ENCODE peak calls at places on chromosome 18, in eight cellular contexts. Q is B cell, P is fibroblast of the aortic adventitia, L is astrocyte of the spinal cord, W is foreskin fibroblast, U is fibroblast of lung, A is uterus, T is cardiac fibroblast. G is an unnamed sample.

GRCh38 chr18:26696318-26696717 is 148.0 kb upstream of the KCTD1 start:
- DNase-seq in Q (no peak), W (no peak), T (no peak), P (no peak), U (no peak), L (no peak), A (no peak), G (no peak)

GRCh38 chr18:50696929-50697328 is 122.9 kb downstream of the MRO start:
- DNase-seq in T (no peak), L (no peak), W (no peak), P (no peak), A (no peak), U (no peak), Q (no peak), G (no peak)

GRCh38 chr18:74114206-74114605 is 33.4 kb downstream of the FBXO15 start:
- DNase-seq in U (peak; percentile 6), T (no peak), W (peak; percentile 36), Q (no peak), L (peak; percentile 43), P (no peak), A (no peak), G (no peak)

GRCh38 chr18:8685141-8685913 is 20.0 kb upstream of the MTCL1 start:
- DNase-seq in W (no peak), U (peak; percentile 80), P (peak; percentile 67), Q (no peak), A (no peak), L (peak; percentile 78), T (peak; percentile 50), G (no peak)

GRCh38 chr18:10798727-10799435 is 273.1 kb downstream of the NAPG start:
- DNase-seq in Q (no peak), T (peak; percentile 5), W (no peak), L (peak; percentile 10), A (no peak), U (peak; percentile 33), P (peak; percentile 47), G (no peak)

GRCh38 chr18:34352385-34353163 is 127.9 kb upstream of the NOL4 start:
- DNase-seq in P (no peak), T (peak; percentile 18), A (no peak), W (no peak), Q (no peak), L (peak; percentile 22), U (peak; percentile 4), G (no peak)

GRCh38 chr18:74496508-74497307 is 545 bp downstream of the CNDP2 start:
- DNase-seq in W (peak; percentile 43), L (peak; percentile 47), P (peak; percentile 52), U (peak; percentile 57), A (peak; percentile 57), Q (peak; percentile 45), T (peak; percentile 62), G (peak; percentile 48)

GRCh38 chr18:44938396-44939036 is 257.8 kb downstream of the SETBP1 start:
- DNase-seq in U (no peak), A (no peak), L (no peak), W (no peak), Q (no peak), P (no peak), T (no peak), G (no peak)

GRCh38 chr18:68299906-68300305 is 415.0 kb downstream of the TMX3 start:
- DNase-seq in L (no peak), P (no peak), U (peak; percentile 4), Q (no peak), W (no peak), T (no peak), A (no peak), G (no peak)

GRCh38 chr18:73842795-73843394 is 304.7 kb downstream of the FBXO15 start:
- DNase-seq in L (peak; percentile 67), W (peak; percentile 48), P (peak; percentile 65), T (peak; percentile 69), A (peak; percentile 19), U (peak; percentile 49), Q (no peak), G (peak; percentile 54)

GRCh38 chr18:31247574-31248199 is 70.3 kb upstream of the DSG1 start:
- DNase-seq in Q (no peak), W (no peak), A (no peak), P (no peak), U (peak; percentile 77), T (no peak), L (no peak), G (no peak)

GRCh38 chr18:45231606-45232005 is 383.7 kb upstream of the SLC14A2 start:
- DNase-seq in Q (no peak), P (no peak), T (no peak), L (no peak), A (no peak), W (no peak), U (peak; percentile 56), G (no peak)

GRCh38 chr18:371616-371998 is 103.8 kb upstream of the THOC1 start:
- DNase-seq in T (no peak), U (no peak), A (no peak), P (no peak), W (peak; percentile 10), L (no peak), Q (no peak), G (no peak)

GRCh38 chr18:9433616-9434239 is 41.6 kb upstream of the RALBP1 start:
- DNase-seq in L (no peak), A (no peak), P (no peak), U (no peak), W (no peak), Q (no peak), T (no peak), G (peak; percentile 60)

DNA sequence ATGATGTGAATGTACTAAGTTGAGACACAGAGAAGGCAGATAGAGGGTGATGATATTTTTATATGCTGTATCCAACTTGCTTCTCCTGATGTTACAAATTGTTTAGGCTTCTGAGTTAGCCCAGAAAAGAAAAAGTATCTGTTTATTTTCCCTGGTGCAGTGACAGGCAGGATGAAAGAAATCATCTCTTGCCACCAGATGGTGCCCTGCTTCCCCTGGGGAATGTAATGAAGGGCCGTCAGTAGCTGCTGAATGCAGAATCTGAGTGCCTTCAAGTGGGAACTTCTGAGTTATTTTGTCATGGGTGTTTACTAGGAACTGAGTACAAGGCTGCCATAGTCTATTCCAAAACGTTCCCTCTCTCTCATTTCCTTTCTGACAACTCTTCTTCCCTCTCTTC is 525.6 kb downstream of the MBD2 start:
- DNase-seq in Q (no peak), A (no peak), T (peak; percentile 48), U (peak; percentile 22), P (peak; percentile 63), L (peak; percentile 45), W (peak; percentile 5), G (peak; percentile 23)
- TF ChIP-seq CTCF in Q (no peak), A (no peak), T (peak; percentile 57), U (no peak), P (peak; percentile 66), L (peak; percentile 61), W (peak; percentile 63), G (no peak)

GRCh38 chr18:61085751-61086150 is 247.5 kb upstream of the CDH20 start:
- DNase-seq in A (no peak), L (no peak), P (no peak), Q (no peak), U (no peak), T (no peak), W (no peak), G (no peak)

GRCh38 chr18:61086657-61087056 is 246.6 kb upstream of the CDH20 start:
- DNase-seq in U (no peak), Q (no peak), A (no peak), P (no peak), L (no peak), T (no peak), W (no peak), G (no peak)

GRCh38 chr18:61079714-61080113 is 253.5 kb upstream of the CDH20 start:
- DNase-seq in Q (no peak), L (no peak), W (no peak), T (no peak), P (no peak), U (no peak), A (no peak), G (no peak)

GRCh38 chr18:61082976-61083630 is 250.1 kb upstream of the CDH20 start:
- DNase-seq in A (no peak), U (no peak), W (no peak), L (no peak), T (no peak), P (no peak), Q (no peak), G (no peak)

GRCh38 chr18:61085036-61085435 is 248.2 kb upstream of the CDH20 start:
- DNase-seq in T (no peak), P (no peak), Q (no peak), W (no peak), A (no peak), L (no peak), U (no peak), G (no peak)
- TF ChIP-seq CTCF in T (no peak), P (no peak), Q (no peak), W (no peak), A (no peak), L (no peak), U (no peak), G (no peak)

GRCh38 chr18:48037481-48038271 is 107.2 kb upstream of the SMAD2 start:
- DNase-seq in U (no peak), T (no peak), P (no peak), A (peak; percentile 14), Q (no peak), W (no peak), L (no peak), G (no peak)
- TF ChIP-seq CTCF in U (no peak), T (peak; percentile 10), P (no peak), A (no peak), Q (no peak), W (no peak), L (peak; percentile 5), G (no peak)

GRCh38 chr18:61322265-61322873 is 10.9 kb upstream of the CDH20 start:
- DNase-seq in Q (peak; percentile 49), T (peak; percentile 72), W (no peak), A (peak; percentile 43), P (peak; percentile 61), L (peak; percentile 63), U (peak; percentile 38), G (peak; percentile 74)
- TF ChIP-seq CTCF in Q (peak; percentile 70), T (peak; percentile 97), W (peak; percentile 98), A (peak; percentile 25), P (peak; percentile 97), L (peak; percentile 95), U (peak; percentile 99), G (peak; percentile 89)

GRCh38 chr18:23237524-23238151 is 102.4 kb downstream of the CABLES1 start:
- DNase-seq in L (peak; percentile 73), U (peak; percentile 73), A (peak; percentile 70), P (peak; percentile 62), Q (peak; percentile 64), T (peak; percentile 67), W (no peak), G (peak; percentile 72)
- TF ChIP-seq CTCF in L (peak; percentile 48), U (peak; percentile 37), A (peak; percentile 16), P (peak; percentile 67), Q (no peak), T (peak; percentile 66), W (peak; percentile 22), G (peak; percentile 11)

DNA sequence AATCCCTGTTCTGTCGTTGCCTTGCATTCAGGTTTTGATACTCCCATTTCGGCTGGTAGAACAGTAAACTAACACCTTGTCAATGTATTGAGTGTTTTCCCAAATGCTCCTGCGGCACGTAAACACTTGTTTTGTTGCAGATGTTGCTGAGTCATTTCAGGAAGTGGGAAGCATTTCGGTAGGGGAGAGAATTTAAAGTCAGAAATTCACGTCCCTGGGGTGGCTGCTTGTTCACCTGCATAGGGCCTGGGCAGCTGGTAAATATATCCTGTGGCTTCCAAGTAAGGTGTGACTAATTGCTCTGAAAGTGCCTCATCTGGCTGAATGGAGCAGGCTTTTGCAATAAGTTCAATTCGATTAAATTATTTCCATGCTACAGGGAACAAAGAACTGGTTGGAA is 5.1 kb downstream of the GALR1 start:
- DNase-seq in T (no peak), W (no peak), A (no peak), P (no peak), Q (no peak), U (no peak), L (no peak), G (no peak)
- TF ChIP-seq CTCF in T (no peak), W (no peak), A (no peak), P (no peak), Q (no peak), U (no peak), L (no peak), G (no peak)

GRCh38 chr18:56238576-56238975 is 399.8 kb downstream of the TXNL1 start:
- DNase-seq in U (no peak), T (peak; percentile 34), A (no peak), L (no peak), W (no peak), Q (no peak), P (no peak), G (no peak)
- TF ChIP-seq CTCF in U (peak; percentile 7), T (peak; percentile 43), A (no peak), L (peak; percentile 14), W (no peak), Q (no peak), P (peak; percentile 38), G (no peak)

G was measured in GM20000.